ENCODE peak calls at places on chromosomes 11 and 22, in five cellular contexts. Y is ACHN, M is pulmonary artery endothelial cell, X is GM10248, S is C1 segment of cervical spinal cord. A is an unnamed sample.

GRCh38 chr11:128476729-128477128 is 110.6 kb downstream of the ETS1 start:
- DNase-seq in Y (no peak), M (no peak), X (no peak), S (no peak), A (no peak)

GRCh38 chr11:96114178-96115070 is 190.5 kb upstream of the MTMR2 start:
- DNase-seq in Y (no peak), M (no peak), X (no peak), S (no peak), A (no peak)

GRCh38 chr11:1335811-1336761 is 26.7 kb upstream of the TOLLIP start:
- DNase-seq in Y (peak), M (no peak), X (peak), S (peak), A (peak)

GRCh38 chr11:2325123-2325522 is 23.3 kb downstream of the TSPAN32 start:
- DNase-seq in Y (no peak), M (no peak), X (no peak), S (no peak), A (no peak)

GRCh38 chr11:46357483-46357936 is 10.2 kb downstream of the DGKZ start:
- DNase-seq in Y (no peak), M (no peak), X (no peak), S (no peak), A (no peak)

GRCh38 chr22:29456211-29456671 is 17.9 kb downstream of the RFPL1 start:
- DNase-seq in Y (no peak), M (no peak), X (no peak), S (no peak), A (no peak)

GRCh38 chr11:61334434-61335354 is 1.7 kb downstream of the TKFC start:
- DNase-seq in Y (peak), M (no peak), X (no peak), S (no peak), A (peak)

GRCh38 chr11:103384652-103385051 is 275.4 kb downstream of the DYNC2H1 start:
- DNase-seq in Y (peak), M (no peak), X (no peak), S (no peak), A (no peak)

GRCh38 chr11:35477871-35478270 is 47.5 kb downstream of the PAMR1 start:
- DNase-seq in Y (no peak), M (no peak), X (no peak), S (no peak), A (no peak)

GRCh38 chr11:118051611-118052461 is 25.0 kb upstream of the TMPRSS4 start:
- DNase-seq in Y (no peak), M (no peak), X (no peak), S (no peak), A (no peak)

GRCh38 chr22:43953988-43954771 is 1.1 kb upstream of the SAMM50 start:
- DNase-seq in Y (no peak), M (no peak), X (no peak), S (no peak), A (no peak)

A was measured in MG63.